ENCODE peak calls at places on chromosomes 4 and X, in four cellular contexts. V is NCI-H510A, C is glutamatergic neuron, X is KBM-7. Q is an unnamed sample.

GRCh38 chr4:63296773-63297172 is 1112.5 kb downstream of the TECRL start:
- DNase-seq in X (no peak), C (no peak), V (no peak), Q (no peak)

GRCh38 chrX:82676386-82676785 is 831.7 kb upstream of the POU3F4 start:
- DNase-seq in V (no peak), X (peak), C (no peak), Q (no peak)

GRCh38 chr4:16544251-16544721 is 318.0 kb upstream of the TAPT1 start:
- DNase-seq in X (no peak), C (no peak), V (no peak), Q (no peak)

GRCh38 chr4:147163311-147163710 is 217.6 kb upstream of the TTC29 start:
- DNase-seq in X (no peak), C (no peak), V (no peak), Q (no peak)

GRCh38 chr4:167930171-167930570 is 162.2 kb upstream of the ANXA10 start:
- DNase-seq in C (no peak), X (no peak), V (no peak), Q (no peak)

GRCh38 chr4:182688081-182688480 is 229.1 kb downstream of the DCTD start:
- DNase-seq in X (no peak), C (no peak), V (no peak), Q (no peak)

GRCh38 chrX:154460326-154460725 is 2.2 kb downstream of the PLXNA3 start:
- DNase-seq in X (no peak), V (no peak), C (no peak), Q (no peak)

GRCh38 chr4:87732033-87732770 is 67.2 kb upstream of the IBSP start:
- DNase-seq in C (no peak), V (no peak), X (no peak), Q (no peak)

GRCh38 chrX:129945131-129945530 is 37.3 kb upstream of the BCORL1 start:
- DNase-seq in V (no peak), C (no peak), X (no peak), Q (no peak)

GRCh38 chr4:54626113-54626512 is 31.6 kb upstream of the KIT start:
- DNase-seq in V (no peak), C (no peak), X (no peak), Q (no peak)

GRCh38 chr4:127505203-127505602 is 127.6 kb upstream of the INTU start:
- DNase-seq in C (no peak), X (no peak), V (no peak), Q (no peak)

GRCh38 chr4:20126906-20127305 is 124.8 kb upstream of the SLIT2 start:
- DNase-seq in C (no peak), X (no peak), V (no peak), Q (no peak)

GRCh38 chr4:68316193-68316969 is 33.5 kb downstream of the YTHDC1 start:
- DNase-seq in X (no peak), C (no peak), V (no peak), Q (no peak)

GRCh38 chr4:7594013-7594412 is 159.3 kb upstream of the PSAPL1 start:
- DNase-seq in C (no peak), V (no peak), X (no peak), Q (no peak)

GRCh38 chrX:109475174-109475891 is 6.6 kb downstream of the GUCY2F start:
- DNase-seq in V (peak), X (peak), C (peak), Q (no peak)

GRCh38 chr4:3257125-3257690 is 8.2 kb downstream of the MSANTD1 start:
- DNase-seq in V (no peak), X (no peak), C (peak), Q (peak)

GRCh38 chrX:133726211-133726630 is 259.2 kb downstream of the GPC3 start:
- DNase-seq in C (no peak), X (no peak), V (peak), Q (no peak)

GRCh38 chrX:21875013-21875412 is 19.2 kb downstream of the YY2 start:
- DNase-seq in C (no peak), X (no peak), V (no peak), Q (no peak)

GRCh38 chr4:105306158-105306781 is 159.6 kb downstream of the TET2 start:
- DNase-seq in V (no peak), X (no peak), C (no peak), Q (no peak)

GRCh38 chr4:96472103-96472867 is 632.4 kb downstream of the PDHA2 start:
- DNase-seq in C (no peak), V (no peak), X (no peak), Q (no peak)

GRCh38 chrX:153302796-153303195 is 18.8 kb downstream of the PNMA6F start:
- DNase-seq in X (no peak), V (no peak), C (no peak), Q (no peak)

GRCh38 chr4:109560687-109561452 is 824 bp downstream of the MCUB start:
- DNase-seq in C (no peak), X (peak), V (no peak), Q (peak)

GRCh38 chr4:71537551-71538065 is 198.8 kb downstream of the SLC4A4 start:
- DNase-seq in C (no peak), X (no peak), V (no peak), Q (no peak)

GRCh38 chr4:3285558-3286334 is 7.1 kb upstream of the RGS12 start:
- DNase-seq in C (no peak), X (no peak), V (no peak), Q (no peak)

GRCh38 chrX:45505214-45505613 is 304.5 kb upstream of the DIPK2B start:
- DNase-seq in X (no peak), V (no peak), C (no peak), Q (no peak)

GRCh38 chr4:37605843-37606565 is 80.2 kb downstream of the RELL1 start:
- DNase-seq in X (no peak), V (no peak), C (no peak), Q (no peak)

GRCh38 chr4:159444668-159445067 is 341.8 kb downstream of the RAPGEF2 start:
- DNase-seq in X (no peak), C (no peak), V (no peak), Q (no peak)

GRCh38 chr4:84530449-84530848 is 31.4 kb upstream of the NKX6-1 start:
- DNase-seq in V (no peak), X (no peak), C (no peak), Q (no peak)

GRCh38 chr4:141022221-141022760 is 111.0 kb downstream of the RNF150 start:
- DNase-seq in X (no peak), C (no peak), V (no peak), Q (no peak)

GRCh38 chr4:67700119-67700873 is 659 bp downstream of the UBA6 start:
- DNase-seq in C (no peak), V (no peak), X (no peak), Q (no peak)

GRCh38 chr4:53558061-53558801 is 33.1 kb downstream of the LNX1 start:
- DNase-seq in X (peak), C (peak), V (no peak), Q (no peak)

GRCh38 chr4:53899544-53900274 is 164.7 kb downstream of the CHIC2 start:
- DNase-seq in V (no peak), C (no peak), X (no peak), Q (no peak)